ENCODE peak calls at places on chromosomes 2 and 18, in six cellular contexts. W, Y, H, E, X and R are unnamed samples.

GRCh38 chr2:8402222-8402621 is 279.6 kb upstream of the ID2 start:
- DNase-seq in Y (no peak), H (peak; percentile 99), W (no peak), E (no peak), X (no peak), R (no peak)

GRCh38 chr18:74373428-74373827 is 57.8 kb downstream of the C18orf63 start:
- DNase-seq in Y (peak; percentile 60), W (no peak), H (no peak), E (no peak), X (no peak), R (no peak)

GRCh38 chr2:66667288-66667780 is 232.4 kb downstream of the MEIS1 start:
- DNase-seq in E (no peak), W (no peak), X (no peak), Y (no peak), H (no peak), R (no peak)

GRCh38 chr2:126220336-126220735 is 435.6 kb upstream of the GYPC start:
- DNase-seq in Y (no peak), H (no peak), W (no peak), X (no peak), E (no peak), R (no peak)

GRCh38 chr2:133570547-133570946 is 2.3 kb upstream of the NCKAP5 start:
- DNase-seq in E (no peak), H (no peak), Y (no peak), X (no peak), W (no peak), R (no peak)

GRCh38 chr2:172745636-172746035 is 10.0 kb downstream of the RAPGEF4 start:
- DNase-seq in E (no peak), H (no peak), W (no peak), X (no peak), Y (no peak), R (peak; percentile 10)

GRCh38 chr2:65071499-65072180 is 15.4 kb downstream of the CEP68 start:
- DNase-seq in W (no peak), H (no peak), X (no peak), Y (no peak), E (no peak), R (peak; percentile 15)

GRCh38 chr2:216188956-216189355 is 79.8 kb downstream of the XRCC5 start:
- DNase-seq in Y (no peak), H (no peak), W (no peak), E (no peak), X (peak; percentile 5), R (peak; percentile 85)

GRCh38 chr2:74424139-74424992 is 2.8 kb downstream of the WDR54 start:
- DNase-seq in W (no peak), H (no peak), Y (no peak), E (no peak), X (no peak), R (no peak)

GRCh38 chr2:75527676-75528075 is 33.1 kb downstream of the EVA1A start:
- DNase-seq in Y (no peak), W (no peak), X (no peak), E (no peak), H (no peak), R (peak; percentile 74)

GRCh38 chr2:197435598-197436435 is 989 bp upstream of the SF3B1 start:
- DNase-seq in Y (no peak), X (no peak), H (no peak), W (no peak), E (no peak), R (no peak)